ENCODE peak calls at places on chromosome 19, in eight cellular contexts. L, U, A, I, H, E, O and D are unnamed samples.

GRCh38 chr19:28694812-28695211 is 518.1 kb downstream of the UQCRFS1 start:
- DNase-seq in U (no peak), I (peak), L (no peak), O (no peak), H (no peak), E (no peak), A (no peak), D (no peak)

GRCh38 chr19:16628183-16628983 is at the start of gene MED26:
- DNase-seq in A (peak), U (peak), I (peak), L (peak), E (peak), H (peak), O (peak), D (peak)

GRCh38 chr19:18648971-18649310 is 12.1 kb downstream of the KLHL26 start:
- DNase-seq in L (peak), E (no peak), I (no peak), A (no peak), U (no peak), H (no peak), O (no peak), D (peak)

GRCh38 chr19:47161876-47162489 is 31.3 kb downstream of the SAE1 start:
- DNase-seq in L (no peak), O (no peak), A (no peak), U (no peak), I (no peak), E (no peak), H (no peak), D (no peak)

GRCh38 chr19:53977429-53977990 is 13.9 kb upstream of the CACNG6 start:
- DNase-seq in L (peak), U (no peak), I (peak), H (peak), O (peak), A (peak), E (peak), D (peak)

GRCh38 chr19:39935262-39935661 is 828 bp upstream of the FCGBP start:
- DNase-seq in E (no peak), L (no peak), A (no peak), H (no peak), O (no peak), U (no peak), I (no peak), D (no peak)

GRCh38 chr19:55278391-55279135 is 1.3 kb downstream of the HSPBP1 start:
- DNase-seq in U (no peak), A (no peak), E (no peak), L (no peak), I (no peak), H (no peak), O (no peak), D (no peak)

GRCh38 chr19:57682226-57682766 is 519 bp downstream of the ZNF551 start:
- DNase-seq in L (no peak), O (no peak), E (no peak), A (no peak), U (no peak), I (no peak), H (no peak), D (no peak)

GRCh38 chr19:45200614-45201013 is 22.0 kb downstream of the BLOC1S3 start:
- DNase-seq in E (no peak), A (no peak), I (no peak), O (no peak), H (peak), L (no peak), U (no peak), D (no peak)

GRCh38 chr19:46951236-46951986 is 68.2 kb upstream of the NPAS1 start:
- DNase-seq in O (no peak), L (no peak), I (peak), E (peak), A (no peak), H (no peak), U (no peak), D (no peak)

GRCh38 chr19:679418-680286 is 3.5 kb downstream of the FSTL3 start:
- DNase-seq in H (peak), O (peak), E (no peak), I (peak), A (peak), L (peak), U (no peak), D (peak)

GRCh38 chr19:28940751-28941500 is 272.0 kb downstream of the UQCRFS1 start:
- DNase-seq in E (no peak), L (no peak), U (no peak), I (peak), O (no peak), A (no peak), H (peak), D (no peak)

GRCh38 chr19:42216653-42217521 is 590 bp downstream of the DEDD2 start:
- DNase-seq in O (peak), E (no peak), I (peak), A (no peak), H (peak), L (peak), U (no peak), D (no peak)

GRCh38 chr19:47313754-47314133 is 4.1 kb downstream of the C5AR1 start:
- DNase-seq in U (no peak), H (no peak), I (no peak), E (no peak), A (no peak), L (no peak), O (no peak), D (no peak)

GRCh38 chr19:866769-867300 is 7.4 kb downstream of the CFD start:
- DNase-seq in E (no peak), H (no peak), I (no peak), A (no peak), L (no peak), O (no peak), U (no peak), D (no peak)

GRCh38 chr19:30076101-30076551 is 134.1 kb downstream of the URI1 start:
- DNase-seq in H (no peak), A (no peak), I (no peak), O (no peak), E (peak), U (no peak), L (peak), D (no peak)

GRCh38 chr19:18510216-18510615 is 11.7 kb downstream of the ELL start:
- DNase-seq in E (no peak), A (no peak), L (no peak), H (no peak), U (no peak), I (no peak), O (no peak), D (no peak)

GRCh38 chr19:58055483-58055874 is 3.6 kb upstream of the ZNF135 start:
- DNase-seq in E (no peak), O (no peak), H (no peak), A (no peak), L (no peak), I (no peak), U (no peak), D (no peak)

GRCh38 chr19:3178377-3178972 is at the start of gene S1PR4:
- DNase-seq in U (no peak), A (no peak), O (peak), H (no peak), L (no peak), I (no peak), E (no peak), D (no peak)

GRCh38 chr19:53507523-53508442 is 30.2 kb upstream of the ZNF331 start:
- DNase-seq in O (no peak), U (no peak), L (no peak), H (no peak), A (no peak), I (peak), E (no peak), D (no peak)

GRCh38 chr19:1183543-1184172 is 9.6 kb upstream of the SBNO2 start:
- DNase-seq in I (peak), A (no peak), O (no peak), E (peak), H (no peak), U (no peak), L (no peak), D (no peak)

GRCh38 chr19:1862424-1863307 is 713 bp downstream of the KLF16 start:
- DNase-seq in A (no peak), E (no peak), U (peak), L (no peak), H (no peak), I (peak), O (peak), D (no peak)

GRCh38 chr19:13633109-13633508 is 126.8 kb upstream of the CACNA1A start:
- DNase-seq in H (no peak), O (no peak), A (peak), E (no peak), L (no peak), I (peak), U (no peak), D (no peak)

GRCh38 chr19:31595521-31595920 is 246.3 kb upstream of the TSHZ3 start:
- DNase-seq in O (no peak), E (no peak), I (no peak), L (no peak), H (no peak), A (no peak), U (no peak), D (no peak)

GRCh38 chr19:4596033-4596904 is 36.8 kb upstream of the SEMA6B start:
- DNase-seq in H (no peak), U (no peak), L (no peak), E (no peak), A (no peak), O (no peak), I (no peak), D (no peak)